ENCODE peak calls at places on chromosomes 5 and 9, in nine cellular contexts. One of them, this sample, is unnamed.

GRCh38 chr5:154727361-154727760 is 27.8 kb upstream of the LARP1 start:
- DNase-seq in upper lobe of right lung: no peak
- DNase-seq in activated T-helper 1 cell treated with Interleukin-2 at 50 U/mL for 16 hours: no peak
- DNase-seq in amniotic epithelial cell: no peak
- DNase-seq in hepatic stellate cell: no peak
- DNase-seq in OCI-LY7: no peak
- DNase-seq in foreskin fibroblast: no peak
- DNase-seq in NCI-H2029 treated with DMSO at 0.1 percent for 48 hours: no peak
- DNase-seq in globus pallidus: no peak
- DNase-seq in this sample: no peak

GRCh38 chr5:67941750-67942450 is 273.7 kb upstream of the PIK3R1 start:
- DNase-seq in upper lobe of right lung: no peak
- DNase-seq in hepatic stellate cell: no peak
- DNase-seq in OCI-LY7: no peak
- DNase-seq in foreskin fibroblast: no peak
- DNase-seq in NCI-H2029 treated with DMSO at 0.1 percent for 48 hours: no peak
- DNase-seq in globus pallidus: no peak
- DNase-seq in activated T-helper 1 cell treated with Interleukin-2 at 50 U/mL for 16 hours: no peak
- DNase-seq in amniotic epithelial cell: peak
- DNase-seq in this sample: no peak

GRCh38 chr5:121910036-121910435 is 51.7 kb upstream of the SRFBP1 start:
- DNase-seq in activated T-helper 1 cell treated with Interleukin-2 at 50 U/mL for 16 hours: no peak
- DNase-seq in amniotic epithelial cell: no peak
- DNase-seq in OCI-LY7: no peak
- DNase-seq in upper lobe of right lung: no peak
- DNase-seq in foreskin fibroblast: no peak
- DNase-seq in NCI-H2029 treated with DMSO at 0.1 percent for 48 hours: no peak
- DNase-seq in globus pallidus: no peak
- DNase-seq in hepatic stellate cell: no peak
- DNase-seq in this sample: no peak

GRCh38 chr5:109911731-109912130 is 222.0 kb downstream of the MAN2A1 start:
- DNase-seq in OCI-LY7: no peak
- DNase-seq in foreskin fibroblast: peak
- DNase-seq in hepatic stellate cell: no peak
- DNase-seq in activated T-helper 1 cell treated with Interleukin-2 at 50 U/mL for 16 hours: no peak
- DNase-seq in upper lobe of right lung: no peak
- DNase-seq in globus pallidus: no peak
- DNase-seq in amniotic epithelial cell: peak
- DNase-seq in NCI-H2029 treated with DMSO at 0.1 percent for 48 hours: no peak
- DNase-seq in this sample: no peak

GRCh38 chr5:134145779-134146581 is 30.8 kb downstream of the SKP1 start:
- DNase-seq in hepatic stellate cell: peak
- DNase-seq in foreskin fibroblast: peak
- DNase-seq in upper lobe of right lung: peak
- DNase-seq in OCI-LY7: peak
- DNase-seq in activated T-helper 1 cell treated with Interleukin-2 at 50 U/mL for 16 hours: peak
- DNase-seq in globus pallidus: peak
- DNase-seq in amniotic epithelial cell: peak
- DNase-seq in NCI-H2029 treated with DMSO at 0.1 percent for 48 hours: peak
- DNase-seq in this sample: peak

GRCh38 chr5:151092750-151093149 is 11.9 kb upstream of the TNIP1 start:
- DNase-seq in NCI-H2029 treated with DMSO at 0.1 percent for 48 hours: no peak
- DNase-seq in hepatic stellate cell: no peak
- DNase-seq in upper lobe of right lung: no peak
- DNase-seq in OCI-LY7: no peak
- DNase-seq in foreskin fibroblast: peak
- DNase-seq in activated T-helper 1 cell treated with Interleukin-2 at 50 U/mL for 16 hours: no peak
- DNase-seq in globus pallidus: no peak
- DNase-seq in amniotic epithelial cell: peak
- DNase-seq in this sample: no peak

GRCh38 chr9:16869140-16869903 is 1.1 kb downstream of the BNC2 start:
- DNase-seq in foreskin fibroblast: peak
- DNase-seq in hepatic stellate cell: no peak
- DNase-seq in NCI-H2029 treated with DMSO at 0.1 percent for 48 hours: no peak
- DNase-seq in OCI-LY7: no peak
- DNase-seq in amniotic epithelial cell: peak
- DNase-seq in globus pallidus: peak
- DNase-seq in upper lobe of right lung: no peak
- DNase-seq in activated T-helper 1 cell treated with Interleukin-2 at 50 U/mL for 16 hours: no peak
- DNase-seq in this sample: no peak

GRCh38 chr5:60586307-60586901 is 113.6 kb downstream of the DEPDC1B start:
- DNase-seq in foreskin fibroblast: peak
- DNase-seq in upper lobe of right lung: no peak
- DNase-seq in NCI-H2029 treated with DMSO at 0.1 percent for 48 hours: no peak
- DNase-seq in amniotic epithelial cell: peak
- DNase-seq in globus pallidus: peak
- DNase-seq in OCI-LY7: peak
- DNase-seq in activated T-helper 1 cell treated with Interleukin-2 at 50 U/mL for 16 hours: no peak
- DNase-seq in hepatic stellate cell: no peak
- DNase-seq in this sample: no peak

GRCh38 chr5:72556351-72557146 is 49.3 kb upstream of the ZNF366 start:
- DNase-seq in upper lobe of right lung: peak
- DNase-seq in activated T-helper 1 cell treated with Interleukin-2 at 50 U/mL for 16 hours: no peak
- DNase-seq in foreskin fibroblast: peak
- DNase-seq in globus pallidus: peak
- DNase-seq in OCI-LY7: peak
- DNase-seq in NCI-H2029 treated with DMSO at 0.1 percent for 48 hours: peak
- DNase-seq in hepatic stellate cell: peak
- DNase-seq in amniotic epithelial cell: peak
- DNase-seq in this sample: peak

GRCh38 chr9:116800885-116801284 is 113.8 kb downstream of the TRIM32 start:
- DNase-seq in activated T-helper 1 cell treated with Interleukin-2 at 50 U/mL for 16 hours: no peak
- DNase-seq in OCI-LY7: peak
- DNase-seq in upper lobe of right lung: no peak
- DNase-seq in globus pallidus: no peak
- DNase-seq in amniotic epithelial cell: no peak
- DNase-seq in foreskin fibroblast: no peak
- DNase-seq in NCI-H2029 treated with DMSO at 0.1 percent for 48 hours: no peak
- DNase-seq in hepatic stellate cell: no peak
- DNase-seq in this sample: no peak

GRCh38 chr9:116154976-116155699 is 1.5 kb downstream of the PAPPA start:
- DNase-seq in upper lobe of right lung: no peak
- DNase-seq in amniotic epithelial cell: peak
- DNase-seq in globus pallidus: no peak
- DNase-seq in hepatic stellate cell: no peak
- DNase-seq in OCI-LY7: no peak
- DNase-seq in foreskin fibroblast: no peak
- DNase-seq in NCI-H2029 treated with DMSO at 0.1 percent for 48 hours: no peak
- DNase-seq in activated T-helper 1 cell treated with Interleukin-2 at 50 U/mL for 16 hours: no peak
- DNase-seq in this sample: no peak

GRCh38 chr5:173155912-173156311 is 11.6 kb downstream of the BNIP1 start:
- DNase-seq in OCI-LY7: no peak
- DNase-seq in activated T-helper 1 cell treated with Interleukin-2 at 50 U/mL for 16 hours: no peak
- DNase-seq in hepatic stellate cell: no peak
- DNase-seq in amniotic epithelial cell: no peak
- DNase-seq in NCI-H2029 treated with DMSO at 0.1 percent for 48 hours: no peak
- DNase-seq in upper lobe of right lung: no peak
- DNase-seq in foreskin fibroblast: no peak
- DNase-seq in globus pallidus: peak
- DNase-seq in this sample: no peak

GRCh38 chr5:92956886-92957285 is 624.1 kb downstream of the NR2F1-AS1 start:
- DNase-seq in OCI-LY7: no peak
- DNase-seq in upper lobe of right lung: no peak
- DNase-seq in amniotic epithelial cell: peak
- DNase-seq in hepatic stellate cell: no peak
- DNase-seq in globus pallidus: no peak
- DNase-seq in NCI-H2029 treated with DMSO at 0.1 percent for 48 hours: no peak
- DNase-seq in activated T-helper 1 cell treated with Interleukin-2 at 50 U/mL for 16 hours: no peak
- DNase-seq in foreskin fibroblast: no peak
- DNase-seq in this sample: no peak

GRCh38 chr9:129557192-129558036 is 63.5 kb downstream of the C9orf50 start:
- DNase-seq in NCI-H2029 treated with DMSO at 0.1 percent for 48 hours: no peak
- DNase-seq in activated T-helper 1 cell treated with Interleukin-2 at 50 U/mL for 16 hours: no peak
- DNase-seq in foreskin fibroblast: no peak
- DNase-seq in globus pallidus: no peak
- DNase-seq in OCI-LY7: no peak
- DNase-seq in upper lobe of right lung: no peak
- DNase-seq in hepatic stellate cell: no peak
- DNase-seq in amniotic epithelial cell: peak
- DNase-seq in this sample: no peak

GRCh38 chr9:130665431-130666392 is 1.3 kb downstream of the PRDM12 start:
- DNase-seq in NCI-H2029 treated with DMSO at 0.1 percent for 48 hours: no peak
- DNase-seq in activated T-helper 1 cell treated with Interleukin-2 at 50 U/mL for 16 hours: no peak
- DNase-seq in OCI-LY7: no peak
- DNase-seq in upper lobe of right lung: no peak
- DNase-seq in foreskin fibroblast: no peak
- DNase-seq in amniotic epithelial cell: no peak
- DNase-seq in hepatic stellate cell: no peak
- DNase-seq in globus pallidus: no peak
- DNase-seq in this sample: no peak

GRCh38 chr9:93265972-93266371 is 82.0 kb downstream of the WNK2 start:
- DNase-seq in hepatic stellate cell: no peak
- DNase-seq in OCI-LY7: peak
- DNase-seq in NCI-H2029 treated with DMSO at 0.1 percent for 48 hours: no peak
- DNase-seq in globus pallidus: no peak
- DNase-seq in activated T-helper 1 cell treated with Interleukin-2 at 50 U/mL for 16 hours: no peak
- DNase-seq in upper lobe of right lung: no peak
- DNase-seq in foreskin fibroblast: no peak
- DNase-seq in amniotic epithelial cell: no peak
- DNase-seq in this sample: no peak

GRCh38 chr9:69136185-69136584 is 37.9 kb upstream of the TJP2 start:
- DNase-seq in amniotic epithelial cell: no peak
- DNase-seq in hepatic stellate cell: no peak
- DNase-seq in foreskin fibroblast: no peak
- DNase-seq in globus pallidus: no peak
- DNase-seq in upper lobe of right lung: no peak
- DNase-seq in activated T-helper 1 cell treated with Interleukin-2 at 50 U/mL for 16 hours: no peak
- DNase-seq in OCI-LY7: no peak
- DNase-seq in NCI-H2029 treated with DMSO at 0.1 percent for 48 hours: no peak
- DNase-seq in this sample: no peak

GRCh38 chr9:90642570-90643539 is at the start of gene DIRAS2:
- DNase-seq in activated T-helper 1 cell treated with Interleukin-2 at 50 U/mL for 16 hours: no peak
- DNase-seq in OCI-LY7: no peak
- DNase-seq in amniotic epithelial cell: peak
- DNase-seq in upper lobe of right lung: peak
- DNase-seq in globus pallidus: peak
- DNase-seq in hepatic stellate cell: no peak
- DNase-seq in foreskin fibroblast: peak
- DNase-seq in NCI-H2029 treated with DMSO at 0.1 percent for 48 hours: peak
- DNase-seq in this sample: peak

GRCh38 chr9:90890146-90890545 is 88.5 kb downstream of the SYK start:
- DNase-seq in globus pallidus: no peak
- DNase-seq in upper lobe of right lung: no peak
- DNase-seq in amniotic epithelial cell: no peak
- DNase-seq in hepatic stellate cell: no peak
- DNase-seq in activated T-helper 1 cell treated with Interleukin-2 at 50 U/mL for 16 hours: no peak
- DNase-seq in foreskin fibroblast: no peak
- DNase-seq in NCI-H2029 treated with DMSO at 0.1 percent for 48 hours: no peak
- DNase-seq in OCI-LY7: no peak
- DNase-seq in this sample: no peak

GRCh38 chr9:99294850-99295461 is 72.9 kb downstream of the SEC61B start:
- DNase-seq in amniotic epithelial cell: peak
- DNase-seq in NCI-H2029 treated with DMSO at 0.1 percent for 48 hours: no peak
- DNase-seq in globus pallidus: no peak
- DNase-seq in activated T-helper 1 cell treated with Interleukin-2 at 50 U/mL for 16 hours: no peak
- DNase-seq in upper lobe of right lung: no peak
- DNase-seq in hepatic stellate cell: peak
- DNase-seq in OCI-LY7: no peak
- DNase-seq in foreskin fibroblast: no peak
- DNase-seq in this sample: no peak

GRCh38 chr5:99141534-99142135 is 212.8 kb upstream of the CHD1 start:
- DNase-seq in amniotic epithelial cell: no peak
- DNase-seq in hepatic stellate cell: no peak
- DNase-seq in NCI-H2029 treated with DMSO at 0.1 percent for 48 hours: no peak
- DNase-seq in globus pallidus: no peak
- DNase-seq in foreskin fibroblast: no peak
- DNase-seq in OCI-LY7: no peak
- DNase-seq in activated T-helper 1 cell treated with Interleukin-2 at 50 U/mL for 16 hours: no peak
- DNase-seq in upper lobe of right lung: no peak
- DNase-seq in this sample: no peak

GRCh38 chr5:39624268-39624886 is 199.6 kb upstream of the DAB2 start:
- DNase-seq in amniotic epithelial cell: peak
- DNase-seq in activated T-helper 1 cell treated with Interleukin-2 at 50 U/mL for 16 hours: no peak
- DNase-seq in upper lobe of right lung: no peak
- DNase-seq in OCI-LY7: no peak
- DNase-seq in hepatic stellate cell: peak
- DNase-seq in foreskin fibroblast: peak
- DNase-seq in globus pallidus: no peak
- DNase-seq in NCI-H2029 treated with DMSO at 0.1 percent for 48 hours: no peak
- DNase-seq in this sample: no peak

GRCh38 chr5:179475211-179475840 is 75.0 kb upstream of the RUFY1 start:
- DNase-seq in hepatic stellate cell: no peak
- DNase-seq in NCI-H2029 treated with DMSO at 0.1 percent for 48 hours: no peak
- DNase-seq in foreskin fibroblast: no peak
- DNase-seq in upper lobe of right lung: no peak
- DNase-seq in OCI-LY7: no peak
- DNase-seq in globus pallidus: no peak
- DNase-seq in amniotic epithelial cell: no peak
- DNase-seq in activated T-helper 1 cell treated with Interleukin-2 at 50 U/mL for 16 hours: no peak
- DNase-seq in this sample: no peak

GRCh38 chr5:157290981-157291711 is 25.2 kb downstream of the CYFIP2 start:
- DNase-seq in foreskin fibroblast: no peak
- DNase-seq in amniotic epithelial cell: no peak
- DNase-seq in NCI-H2029 treated with DMSO at 0.1 percent for 48 hours: no peak
- DNase-seq in OCI-LY7: peak
- DNase-seq in hepatic stellate cell: no peak
- DNase-seq in upper lobe of right lung: no peak
- DNase-seq in globus pallidus: no peak
- DNase-seq in activated T-helper 1 cell treated with Interleukin-2 at 50 U/mL for 16 hours: no peak
- DNase-seq in this sample: no peak

GRCh38 chr5:9188956-9189355 is 356.9 kb downstream of the SEMA5A start:
- DNase-seq in amniotic epithelial cell: no peak
- DNase-seq in upper lobe of right lung: no peak
- DNase-seq in hepatic stellate cell: no peak
- DNase-seq in activated T-helper 1 cell treated with Interleukin-2 at 50 U/mL for 16 hours: no peak
- DNase-seq in NCI-H2029 treated with DMSO at 0.1 percent for 48 hours: no peak
- DNase-seq in OCI-LY7: no peak
- DNase-seq in globus pallidus: no peak
- DNase-seq in foreskin fibroblast: no peak
- DNase-seq in this sample: no peak

GRCh38 chr9:682633-683508 is 158.6 kb upstream of the DMRT1 start:
- DNase-seq in OCI-LY7: no peak
- DNase-seq in foreskin fibroblast: no peak
- DNase-seq in amniotic epithelial cell: peak
- DNase-seq in upper lobe of right lung: no peak
- DNase-seq in hepatic stellate cell: no peak
- DNase-seq in NCI-H2029 treated with DMSO at 0.1 percent for 48 hours: no peak
- DNase-seq in activated T-helper 1 cell treated with Interleukin-2 at 50 U/mL for 16 hours: no peak
- DNase-seq in globus pallidus: no peak
- DNase-seq in this sample: peak

GRCh38 chr5:180345781-180346180 is 7.4 kb downstream of the GFPT2 start:
- DNase-seq in OCI-LY7: no peak
- DNase-seq in NCI-H2029 treated with DMSO at 0.1 percent for 48 hours: no peak
- DNase-seq in globus pallidus: no peak
- DNase-seq in foreskin fibroblast: no peak
- DNase-seq in amniotic epithelial cell: no peak
- DNase-seq in upper lobe of right lung: no peak
- DNase-seq in activated T-helper 1 cell treated with Interleukin-2 at 50 U/mL for 16 hours: no peak
- DNase-seq in hepatic stellate cell: no peak
- DNase-seq in this sample: no peak

GRCh38 chr5:138351056-138351455 is 1.4 kb upstream of the KDM3B start:
- DNase-seq in OCI-LY7: no peak
- DNase-seq in activated T-helper 1 cell treated with Interleukin-2 at 50 U/mL for 16 hours: no peak
- DNase-seq in upper lobe of right lung: no peak
- DNase-seq in globus pallidus: no peak
- DNase-seq in NCI-H2029 treated with DMSO at 0.1 percent for 48 hours: no peak
- DNase-seq in amniotic epithelial cell: peak
- DNase-seq in hepatic stellate cell: peak
- DNase-seq in foreskin fibroblast: peak
- DNase-seq in this sample: no peak

GRCh38 chr5:155773680-155774079 is 553.3 kb upstream of the SGCD start:
- DNase-seq in hepatic stellate cell: no peak
- DNase-seq in upper lobe of right lung: no peak
- DNase-seq in amniotic epithelial cell: no peak
- DNase-seq in OCI-LY7: no peak
- DNase-seq in foreskin fibroblast: no peak
- DNase-seq in NCI-H2029 treated with DMSO at 0.1 percent for 48 hours: no peak
- DNase-seq in globus pallidus: no peak
- DNase-seq in activated T-helper 1 cell treated with Interleukin-2 at 50 U/mL for 16 hours: no peak
- DNase-seq in this sample: no peak

GRCh38 chr9:82721596-82721995 is 341.3 kb downstream of the RASEF start:
- DNase-seq in foreskin fibroblast: no peak
- DNase-seq in NCI-H2029 treated with DMSO at 0.1 percent for 48 hours: no peak
- DNase-seq in globus pallidus: no peak
- DNase-seq in upper lobe of right lung: no peak
- DNase-seq in amniotic epithelial cell: no peak
- DNase-seq in activated T-helper 1 cell treated with Interleukin-2 at 50 U/mL for 16 hours: no peak
- DNase-seq in hepatic stellate cell: no peak
- DNase-seq in OCI-LY7: no peak
- DNase-seq in this sample: no peak